ENCODE peak calls at places on chromosomes 11 and 22, in six cellular contexts. One of them, this sample, is unnamed.

GRCh38 chr11:78364128-78364751 is 53.4 kb downstream of the GAB2 start:
- DNase-seq in nephron progenitor cell: no peak
- DNase-seq in neural progenitor cell: no peak
- DNase-seq in activated B cell treated with CpG ODN at 0.5 μM for 24 hours: no peak
- DNase-seq in AG09309: no peak
- DNase-seq in cardiac muscle cell: no peak
- DNase-seq in this sample: no peak

GRCh38 chr11:3808846-3809623 is 675 bp downstream of the PGAP2 start:
- DNase-seq in activated B cell treated with CpG ODN at 0.5 μM for 24 hours: no peak
- DNase-seq in cardiac muscle cell: peak; percentile 52
- DNase-seq in neural progenitor cell: peak; percentile 27
- DNase-seq in nephron progenitor cell: no peak
- DNase-seq in AG09309: no peak
- DNase-seq in this sample: no peak

GRCh38 chr11:35276396-35276795 is 137.4 kb downstream of the CD44 start:
- DNase-seq in nephron progenitor cell: no peak
- DNase-seq in activated B cell treated with CpG ODN at 0.5 μM for 24 hours: no peak
- DNase-seq in neural progenitor cell: no peak
- DNase-seq in AG09309: no peak
- DNase-seq in cardiac muscle cell: no peak
- DNase-seq in this sample: no peak

GRCh38 chr11:3347127-3347526 is 31.8 kb downstream of the ZNF195 start:
- DNase-seq in activated B cell treated with CpG ODN at 0.5 μM for 24 hours: no peak
- DNase-seq in nephron progenitor cell: no peak
- DNase-seq in cardiac muscle cell: no peak
- DNase-seq in AG09309: no peak
- DNase-seq in neural progenitor cell: no peak
- DNase-seq in this sample: no peak

GRCh38 chr11:63375434-63375833 is 5.8 kb downstream of the SLC22A9 start:
- DNase-seq in cardiac muscle cell: no peak
- DNase-seq in nephron progenitor cell: no peak
- DNase-seq in activated B cell treated with CpG ODN at 0.5 μM for 24 hours: no peak
- DNase-seq in neural progenitor cell: no peak
- DNase-seq in AG09309: no peak
- DNase-seq in this sample: no peak

GRCh38 chr11:61616443-61616842 is 35.6 kb upstream of the SYT7 start:
- DNase-seq in AG09309: no peak
- DNase-seq in nephron progenitor cell: no peak
- DNase-seq in activated B cell treated with CpG ODN at 0.5 μM for 24 hours: no peak
- DNase-seq in cardiac muscle cell: no peak
- DNase-seq in neural progenitor cell: no peak
- DNase-seq in this sample: no peak

GRCh38 chr22:42844756-42845155 is 12.3 kb downstream of the ARFGAP3 start:
- DNase-seq in activated B cell treated with CpG ODN at 0.5 μM for 24 hours: no peak
- DNase-seq in neural progenitor cell: no peak
- DNase-seq in cardiac muscle cell: no peak
- DNase-seq in nephron progenitor cell: no peak
- DNase-seq in AG09309: no peak
- DNase-seq in this sample: no peak

GRCh38 chr11:19398772-19399542 is 158.2 kb upstream of the E2F8 start:
- DNase-seq in cardiac muscle cell: no peak
- DNase-seq in AG09309: peak; percentile 91
- DNase-seq in activated B cell treated with CpG ODN at 0.5 μM for 24 hours: no peak
- DNase-seq in nephron progenitor cell: no peak
- DNase-seq in neural progenitor cell: no peak
- DNase-seq in this sample: no peak

GRCh38 chr22:41565403-41566054 is 4.7 kb downstream of the CSDC2 start:
- DNase-seq in nephron progenitor cell: no peak
- DNase-seq in cardiac muscle cell: no peak
- DNase-seq in activated B cell treated with CpG ODN at 0.5 μM for 24 hours: no peak
- DNase-seq in neural progenitor cell: no peak
- DNase-seq in AG09309: no peak
- DNase-seq in this sample: no peak

GRCh38 chr11:3853935-3854659 is 1.4 kb upstream of the STIM1 start:
- DNase-seq in cardiac muscle cell: no peak
- DNase-seq in AG09309: no peak
- DNase-seq in nephron progenitor cell: peak; percentile 7
- DNase-seq in activated B cell treated with CpG ODN at 0.5 μM for 24 hours: peak; percentile 61
- DNase-seq in neural progenitor cell: no peak
- DNase-seq in this sample: no peak

GRCh38 chr22:22032099-22032905 is 49.7 kb upstream of the TOP3B start:
- DNase-seq in neural progenitor cell: no peak
- DNase-seq in activated B cell treated with CpG ODN at 0.5 μM for 24 hours: no peak
- DNase-seq in AG09309: no peak
- DNase-seq in nephron progenitor cell: no peak
- DNase-seq in cardiac muscle cell: no peak
- DNase-seq in this sample: no peak

GRCh38 chr22:35608088-35608487 is 9.0 kb downstream of the MB start:
- DNase-seq in activated B cell treated with CpG ODN at 0.5 μM for 24 hours: no peak
- DNase-seq in neural progenitor cell: no peak
- DNase-seq in nephron progenitor cell: no peak
- DNase-seq in cardiac muscle cell: no peak
- DNase-seq in AG09309: no peak
- DNase-seq in this sample: no peak

GRCh38 chr11:28632338-28632737 is 524.1 kb downstream of the METTL15 start:
- DNase-seq in nephron progenitor cell: no peak
- DNase-seq in AG09309: peak; percentile 18
- DNase-seq in activated B cell treated with CpG ODN at 0.5 μM for 24 hours: no peak
- DNase-seq in cardiac muscle cell: no peak
- DNase-seq in neural progenitor cell: no peak
- DNase-seq in this sample: no peak

GRCh38 chr22:50271011-50271394 is 823 bp upstream of the MAPK11 start:
- DNase-seq in activated B cell treated with CpG ODN at 0.5 μM for 24 hours: no peak
- DNase-seq in AG09309: no peak
- DNase-seq in cardiac muscle cell: no peak
- DNase-seq in neural progenitor cell: no peak
- DNase-seq in nephron progenitor cell: no peak
- DNase-seq in this sample: no peak

GRCh38 chr11:26960265-26960664 is 33.6 kb upstream of the FIBIN start:
- DNase-seq in neural progenitor cell: no peak
- DNase-seq in nephron progenitor cell: no peak
- DNase-seq in activated B cell treated with CpG ODN at 0.5 μM for 24 hours: no peak
- DNase-seq in cardiac muscle cell: no peak
- DNase-seq in AG09309: no peak
- DNase-seq in this sample: no peak

DNA sequence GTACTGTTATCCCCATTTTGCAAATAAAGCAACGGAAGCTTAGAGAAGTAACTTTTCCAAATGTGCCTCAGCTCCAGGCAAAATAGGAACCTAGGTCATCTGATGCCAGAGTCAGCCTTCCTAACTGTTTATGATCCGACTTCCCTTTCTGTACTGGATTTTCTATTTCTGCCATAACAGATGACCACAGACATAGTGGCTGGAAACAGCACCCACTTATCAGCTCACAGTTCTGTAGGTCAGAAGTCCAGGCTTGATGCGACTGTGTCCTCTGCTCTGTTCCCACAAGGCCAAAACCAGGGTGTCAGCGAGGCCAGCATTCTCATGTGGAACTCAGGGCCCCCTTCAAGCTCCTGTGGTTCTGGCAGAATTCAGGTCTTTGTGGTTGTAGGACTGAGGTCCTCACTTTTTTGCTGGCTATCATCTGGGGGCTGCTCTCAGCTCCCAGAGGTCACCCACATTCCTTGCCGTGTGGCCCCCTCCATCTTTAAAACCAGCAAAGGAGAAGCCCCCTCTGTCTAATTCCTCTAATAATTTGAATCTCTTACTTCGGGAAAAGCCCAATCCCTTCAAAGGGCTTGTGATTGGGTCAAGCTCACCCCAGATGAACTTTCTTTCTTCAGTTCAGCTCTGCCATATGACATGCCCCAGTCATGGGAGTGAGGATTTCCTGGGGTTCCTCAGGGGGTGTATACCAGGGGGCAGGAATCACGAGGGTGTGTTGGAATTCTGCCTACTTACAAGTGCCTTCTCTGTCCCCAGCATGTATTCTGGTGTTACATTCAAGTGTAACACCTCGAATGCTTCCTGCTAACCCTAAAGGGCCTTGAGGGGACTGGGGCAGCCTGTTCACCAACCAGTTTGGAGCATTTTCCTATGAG is 15.3 kb downstream of the KCNJ5 start:
- DNase-seq in nephron progenitor cell: no peak
- DNase-seq in AG09309: no peak
- DNase-seq in cardiac muscle cell: no peak
- DNase-seq in neural progenitor cell: no peak
- DNase-seq in activated B cell treated with CpG ODN at 0.5 μM for 24 hours: no peak
- DNase-seq in this sample: no peak
- TF ChIP-seq CTCF in nephron progenitor cell: no peak
- TF ChIP-seq CTCF in AG09309: no peak
- TF ChIP-seq CTCF in cardiac muscle cell: no peak
- TF ChIP-seq CTCF in neural progenitor cell: no peak
- TF ChIP-seq CTCF in activated B cell treated with CpG ODN at 0.5 μM for 24 hours: no peak
- TF ChIP-seq CTCF in this sample: no peak

DNA sequence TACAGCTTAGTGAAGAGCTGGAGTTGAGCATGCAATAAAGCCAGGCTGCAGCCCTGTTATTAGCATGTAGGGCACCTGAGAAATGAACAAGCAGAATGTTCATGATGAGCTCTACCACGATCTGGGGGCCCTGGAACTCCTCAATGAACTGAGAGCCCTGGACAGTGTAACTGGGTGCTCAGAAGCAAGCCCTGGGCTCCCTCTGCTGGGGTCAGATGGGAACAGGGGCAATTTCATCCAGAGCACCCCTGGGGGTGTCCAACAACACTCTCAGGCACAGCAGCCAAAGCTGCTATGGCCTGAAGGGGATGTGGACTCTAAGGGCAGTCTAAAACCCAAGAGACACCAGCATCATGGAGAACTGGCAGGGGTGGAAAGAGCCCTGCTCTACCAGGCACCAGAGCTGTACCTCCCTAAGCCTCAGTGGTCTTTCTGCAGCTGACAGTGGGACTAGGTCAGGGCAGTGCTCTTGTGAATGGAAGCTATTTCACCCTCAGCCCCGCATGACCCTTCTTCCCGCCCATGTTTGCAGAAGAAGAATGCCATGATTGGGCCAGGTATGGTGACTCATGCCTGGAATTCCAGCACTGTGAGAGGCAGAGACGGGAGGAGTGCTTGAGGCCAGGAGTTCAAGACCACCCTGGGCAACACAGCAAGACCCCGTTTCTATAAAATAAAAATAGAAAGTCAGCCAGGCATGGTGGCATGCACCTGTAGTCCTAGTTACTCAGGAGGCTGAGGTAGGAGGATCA is 28.9 kb downstream of the THOC5 start:
- DNase-seq in neural progenitor cell: peak; percentile 59
- DNase-seq in nephron progenitor cell: peak; percentile 18
- DNase-seq in AG09309: no peak
- DNase-seq in activated B cell treated with CpG ODN at 0.5 μM for 24 hours: peak; percentile 33
- DNase-seq in cardiac muscle cell: peak; percentile 55
- DNase-seq in this sample: no peak
- TF ChIP-seq CTCF in neural progenitor cell: peak; percentile 54
- TF ChIP-seq CTCF in nephron progenitor cell: peak; percentile 17
- TF ChIP-seq CTCF in AG09309: peak; percentile 52
- TF ChIP-seq CTCF in activated B cell treated with CpG ODN at 0.5 μM for 24 hours: no peak
- TF ChIP-seq CTCF in cardiac muscle cell: peak; percentile 43
- TF ChIP-seq CTCF in this sample: no peak

GRCh38 chr22:32839776-32840571 is 38.5 kb downstream of the TIMP3 start:
- DNase-seq in AG09309: peak; percentile 40
- DNase-seq in cardiac muscle cell: no peak
- DNase-seq in nephron progenitor cell: peak; percentile 29
- DNase-seq in neural progenitor cell: peak; percentile 44
- DNase-seq in activated B cell treated with CpG ODN at 0.5 μM for 24 hours: no peak
- DNase-seq in this sample: no peak
- TF ChIP-seq CTCF in AG09309: no peak
- TF ChIP-seq CTCF in cardiac muscle cell: no peak
- TF ChIP-seq CTCF in nephron progenitor cell: no peak
- TF ChIP-seq CTCF in neural progenitor cell: no peak
- TF ChIP-seq CTCF in activated B cell treated with CpG ODN at 0.5 μM for 24 hours: no peak
- TF ChIP-seq CTCF in this sample: no peak

DNA sequence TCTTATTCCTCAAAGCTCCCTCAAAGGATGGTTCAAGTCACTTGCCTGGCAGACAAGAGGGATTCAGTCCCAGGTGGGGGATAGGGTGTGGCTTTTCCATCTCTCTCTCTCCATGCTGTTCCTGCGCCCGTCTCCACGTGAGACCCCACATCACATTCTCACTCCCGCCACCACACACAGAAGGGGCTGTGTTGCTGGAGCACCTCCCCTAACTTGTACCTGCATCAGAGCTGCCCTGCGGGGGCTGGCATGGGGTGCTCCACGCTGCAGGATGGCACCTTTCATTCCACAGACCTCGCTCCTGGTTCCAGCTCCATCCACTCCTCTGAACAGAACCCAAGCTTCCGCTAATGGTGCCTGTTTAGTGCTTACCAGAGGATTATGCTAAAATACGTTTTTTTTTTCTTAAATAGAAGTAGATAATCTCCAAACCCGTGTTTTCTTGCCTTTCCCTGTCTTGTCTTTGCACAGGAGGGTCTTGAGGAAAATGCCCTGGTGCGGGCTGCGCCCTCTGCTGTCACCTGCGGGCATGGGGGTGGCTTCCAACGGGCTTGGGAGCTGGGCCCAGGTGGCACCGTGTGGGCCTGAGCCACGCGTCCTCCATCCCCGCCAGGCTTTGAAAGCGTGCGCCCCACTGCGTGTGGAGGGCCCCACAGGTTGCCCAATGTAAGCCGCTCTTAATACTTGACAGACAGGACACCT is 985.6 kb downstream of the BRD1 start:
- DNase-seq in activated B cell treated with CpG ODN at 0.5 μM for 24 hours: no peak
- DNase-seq in nephron progenitor cell: no peak
- DNase-seq in AG09309: no peak
- DNase-seq in cardiac muscle cell: no peak
- DNase-seq in neural progenitor cell: no peak
- DNase-seq in this sample: no peak
- TF ChIP-seq CTCF in activated B cell treated with CpG ODN at 0.5 μM for 24 hours: no peak
- TF ChIP-seq CTCF in nephron progenitor cell: no peak
- TF ChIP-seq CTCF in AG09309: no peak
- TF ChIP-seq CTCF in cardiac muscle cell: no peak
- TF ChIP-seq CTCF in neural progenitor cell: no peak
- TF ChIP-seq CTCF in this sample: no peak

GRCh38 chr22:47826016-47826415 is 1063.6 kb downstream of the TBC1D22A start:
- DNase-seq in AG09309: no peak
- DNase-seq in activated B cell treated with CpG ODN at 0.5 μM for 24 hours: no peak
- DNase-seq in nephron progenitor cell: no peak
- DNase-seq in neural progenitor cell: no peak
- DNase-seq in cardiac muscle cell: no peak
- DNase-seq in this sample: no peak
- TF ChIP-seq CTCF in AG09309: no peak
- TF ChIP-seq CTCF in activated B cell treated with CpG ODN at 0.5 μM for 24 hours: no peak
- TF ChIP-seq CTCF in nephron progenitor cell: no peak
- TF ChIP-seq CTCF in neural progenitor cell: no peak
- TF ChIP-seq CTCF in cardiac muscle cell: no peak
- TF ChIP-seq CTCF in this sample: no peak

GRCh38 chr22:45552580-45553332 is 50.1 kb downstream of the FBLN1 start:
- DNase-seq in nephron progenitor cell: peak; percentile 51
- DNase-seq in AG09309: peak; percentile 86
- DNase-seq in neural progenitor cell: peak; percentile 45
- DNase-seq in activated B cell treated with CpG ODN at 0.5 μM for 24 hours: no peak
- DNase-seq in cardiac muscle cell: no peak
- DNase-seq in this sample: no peak
- TF ChIP-seq CTCF in nephron progenitor cell: no peak
- TF ChIP-seq CTCF in AG09309: peak; percentile 67
- TF ChIP-seq CTCF in neural progenitor cell: peak; percentile 23
- TF ChIP-seq CTCF in activated B cell treated with CpG ODN at 0.5 μM for 24 hours: no peak
- TF ChIP-seq CTCF in cardiac muscle cell: peak; percentile 65
- TF ChIP-seq CTCF in this sample: no peak

DNA sequence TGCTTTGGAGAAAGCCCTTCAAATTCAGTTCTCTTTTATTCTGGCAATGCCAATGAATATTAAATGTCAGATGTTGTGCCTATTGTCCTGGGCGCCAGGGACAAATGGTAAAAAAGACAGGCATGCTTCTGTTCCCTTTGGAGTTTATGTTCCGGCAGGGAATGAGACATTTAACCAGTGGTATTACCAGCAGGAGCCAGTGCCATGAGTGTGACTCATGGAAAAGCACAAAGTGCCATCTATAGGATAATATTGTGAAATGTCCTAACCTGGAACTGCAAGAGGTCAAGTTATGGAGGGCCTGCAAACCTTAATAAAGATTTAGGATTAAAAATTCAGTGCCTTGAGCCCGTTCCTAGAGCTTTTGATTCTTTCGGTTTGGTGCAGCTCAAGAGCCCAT is 39.5 kb downstream of the REXO2 start:
- DNase-seq in cardiac muscle cell: no peak
- DNase-seq in AG09309: no peak
- DNase-seq in neural progenitor cell: no peak
- DNase-seq in nephron progenitor cell: no peak
- DNase-seq in activated B cell treated with CpG ODN at 0.5 μM for 24 hours: no peak
- DNase-seq in this sample: no peak
- TF ChIP-seq CTCF in cardiac muscle cell: no peak
- TF ChIP-seq CTCF in AG09309: no peak
- TF ChIP-seq CTCF in neural progenitor cell: no peak
- TF ChIP-seq CTCF in nephron progenitor cell: no peak
- TF ChIP-seq CTCF in activated B cell treated with CpG ODN at 0.5 μM for 24 hours: no peak
- TF ChIP-seq CTCF in this sample: no peak